ENCODE peak calls at places on chromosomes 7 and 10, in five cellular contexts. I is neural progenitor cell, K is neural crest cell, L is IMR-90, J is AG04450. Y is an unnamed sample.

GRCh38 chr7:135247746-135248471 is 14.3 kb downstream of the STRA8 start:
- DNase-seq in K (no peak), L (no peak), J (no peak), I (no peak), Y (no peak)

GRCh38 chr10:111203615-111204014 is 126.8 kb downstream of the ADRA2A start:
- DNase-seq in J (no peak), I (no peak), K (no peak), L (no peak), Y (peak; percentile 22)

GRCh38 chr7:446289-446935 is 73.2 kb downstream of the PDGFA start:
- DNase-seq in L (no peak), I (no peak), K (no peak), J (no peak), Y (no peak)

GRCh38 chr10:12719365-12719764 is 282.1 kb downstream of the CCDC3 start:
- DNase-seq in K (no peak), L (peak; percentile 39), J (no peak), I (no peak), Y (no peak)

GRCh38 chr7:12703881-12704280 is 16.4 kb downstream of the ARL4A start:
- DNase-seq in L (peak; percentile 33), I (no peak), K (no peak), J (no peak), Y (no peak)

GRCh38 chr7:99557940-99558305 is 519 bp upstream of the ZNF655 start:
- DNase-seq in L (no peak), I (no peak), J (no peak), K (no peak), Y (no peak)

GRCh38 chr7:1382553-1383397 is 76.5 kb downstream of the MICALL2 start:
- DNase-seq in L (no peak), I (no peak), J (no peak), K (no peak), Y (no peak)

GRCh38 chr10:132684164-132684891 is 101.6 kb downstream of the NKX6-2 start:
- DNase-seq in I (no peak), J (no peak), L (peak; percentile 70), K (no peak), Y (peak; percentile 26)

GRCh38 chr10:116567335-116567734 is 21.6 kb downstream of the PNLIP start:
- DNase-seq in J (no peak), K (no peak), L (no peak), I (no peak), Y (no peak)

GRCh38 chr10:1626410-1626809 is 110.9 kb downstream of the ADARB2 start:
- DNase-seq in J (no peak), K (no peak), I (no peak), L (no peak), Y (no peak)

GRCh38 chr10:7412482-7413251 is 1.8 kb upstream of the SFMBT2 start:
- DNase-seq in I (peak; percentile 84), K (peak; percentile 50), J (no peak), L (no peak), Y (no peak)

GRCh38 chr10:7417807-7418206 is 7.0 kb upstream of the SFMBT2 start:
- DNase-seq in J (no peak), I (no peak), L (no peak), K (no peak), Y (no peak)

GRCh38 chr10:7419998-7420397 is 9.2 kb upstream of the SFMBT2 start:
- DNase-seq in J (no peak), K (no peak), L (no peak), I (no peak), Y (no peak)

GRCh38 chr10:7421519-7421918 is 10.7 kb upstream of the SFMBT2 start:
- DNase-seq in L (no peak), K (no peak), J (no peak), I (no peak), Y (no peak)

DNA sequence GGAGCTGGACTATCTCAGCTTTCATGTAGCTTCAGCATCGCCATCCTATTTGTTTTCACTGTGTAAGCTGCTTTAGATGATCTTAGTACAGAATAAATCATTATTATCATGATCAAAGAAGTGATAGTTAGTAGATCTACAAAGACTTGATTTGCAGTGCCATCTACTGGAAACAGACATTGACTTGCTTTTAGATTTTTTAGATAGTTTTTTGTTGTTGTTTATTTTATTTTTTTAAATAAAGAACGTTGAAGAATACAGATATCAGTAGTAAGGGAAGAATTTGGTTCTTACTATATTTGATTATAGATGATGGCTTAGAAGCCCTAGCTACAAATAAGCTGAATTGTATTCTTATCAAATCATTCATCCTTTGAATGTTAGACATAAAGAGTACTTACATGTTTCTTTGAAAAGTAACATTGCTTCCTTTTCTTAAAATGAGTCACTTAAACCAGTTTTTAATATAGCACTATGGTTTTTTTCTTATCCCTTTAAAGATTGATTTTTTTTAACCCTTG is 6.3 kb upstream of the SFMBT2 start:
- DNase-seq in I (peak; percentile 20), L (peak; percentile 64), J (peak; percentile 7), K (no peak), Y (no peak)
- TF ChIP-seq CTCF in I (peak; percentile 65), L (peak; percentile 69), J (peak; percentile 57), K (peak; percentile 74), Y (peak; percentile 35)

GRCh38 chr10:86757110-86757790 is 831 bp downstream of the BMPR1A start:
- DNase-seq in I (peak; percentile 61), J (no peak), K (peak; percentile 29), L (peak; percentile 65), Y (peak; percentile 33)
- TF ChIP-seq CTCF in I (peak; percentile 26), J (peak; percentile 51), K (peak; percentile 55), L (peak; percentile 38), Y (no peak)

DNA sequence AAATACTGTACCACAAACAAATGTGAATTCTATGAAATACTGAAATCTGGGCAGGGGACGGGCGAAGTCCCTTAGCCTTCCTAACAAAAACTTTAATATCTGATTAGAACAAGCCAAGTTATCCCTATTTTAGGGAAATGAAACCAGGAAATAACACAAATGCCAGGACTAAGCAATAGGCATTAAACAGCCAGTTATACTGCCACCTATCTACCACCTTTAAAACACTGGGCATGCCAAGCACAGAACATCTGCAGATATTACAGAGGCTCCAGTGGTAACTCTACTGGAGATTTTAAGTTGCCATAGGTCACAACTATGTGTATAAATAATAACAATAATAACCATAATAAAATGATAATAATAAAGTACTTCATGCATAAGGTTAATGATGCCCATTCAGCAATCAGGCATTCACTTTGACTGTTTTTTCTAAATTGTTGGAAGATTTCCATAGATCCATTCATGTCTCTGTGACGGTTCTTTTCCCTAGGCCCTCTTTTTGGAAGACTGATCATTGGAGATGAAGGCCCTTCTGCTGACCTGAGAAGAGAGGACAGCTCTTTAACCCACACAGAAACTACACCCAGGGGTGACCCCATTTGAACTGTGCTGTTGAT is 195.7 kb downstream of the CACNA2D1 start:
- DNase-seq in J (no peak), L (peak; percentile 7), I (peak; percentile 32), K (no peak), Y (no peak)
- TF ChIP-seq CTCF in J (peak; percentile 59), L (peak; percentile 46), I (peak; percentile 60), K (peak; percentile 45), Y (no peak)

DNA sequence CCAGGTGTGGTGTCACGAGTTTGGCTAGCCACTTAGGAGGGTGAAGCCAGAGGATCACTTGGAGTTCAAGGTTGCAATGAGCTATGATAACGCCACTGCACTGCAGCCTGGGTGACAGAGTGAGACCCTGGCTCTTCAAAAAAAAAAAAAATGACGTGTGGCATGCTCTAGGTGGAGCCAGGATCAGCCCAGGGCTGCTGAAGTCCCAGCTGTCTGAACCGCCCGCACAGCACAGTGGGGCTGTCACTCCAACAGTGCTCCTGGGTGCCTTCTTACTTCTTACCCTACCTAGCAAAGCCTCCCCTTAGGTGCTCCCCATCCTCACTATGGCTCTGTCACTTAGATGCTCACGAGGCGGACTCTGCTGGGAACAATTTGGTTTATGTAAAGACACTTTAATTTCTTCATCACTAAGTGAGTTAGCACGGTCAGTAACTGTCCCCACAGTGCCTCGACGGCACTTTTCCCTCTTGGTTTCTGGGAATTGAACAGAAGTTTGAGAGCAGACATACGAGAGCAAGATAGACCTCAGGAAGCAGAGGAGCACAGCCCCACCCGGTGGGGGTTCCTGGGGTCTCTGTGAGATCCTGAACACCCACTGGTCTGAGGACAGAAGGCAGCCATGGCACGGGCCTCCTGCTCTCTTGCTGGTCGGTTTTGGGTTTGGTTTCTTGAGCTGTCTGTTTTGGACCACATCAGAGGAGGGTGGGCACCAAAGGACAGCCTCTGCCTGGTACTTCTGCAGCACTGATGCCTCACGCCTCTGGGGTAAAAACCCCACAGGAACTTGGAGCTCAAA is 66.2 kb upstream of the BTBD16 start:
- DNase-seq in J (no peak), I (no peak), L (no peak), K (no peak), Y (no peak)
- TF ChIP-seq CTCF in J (no peak), I (no peak), L (peak; percentile 8), K (no peak), Y (no peak)

DNA sequence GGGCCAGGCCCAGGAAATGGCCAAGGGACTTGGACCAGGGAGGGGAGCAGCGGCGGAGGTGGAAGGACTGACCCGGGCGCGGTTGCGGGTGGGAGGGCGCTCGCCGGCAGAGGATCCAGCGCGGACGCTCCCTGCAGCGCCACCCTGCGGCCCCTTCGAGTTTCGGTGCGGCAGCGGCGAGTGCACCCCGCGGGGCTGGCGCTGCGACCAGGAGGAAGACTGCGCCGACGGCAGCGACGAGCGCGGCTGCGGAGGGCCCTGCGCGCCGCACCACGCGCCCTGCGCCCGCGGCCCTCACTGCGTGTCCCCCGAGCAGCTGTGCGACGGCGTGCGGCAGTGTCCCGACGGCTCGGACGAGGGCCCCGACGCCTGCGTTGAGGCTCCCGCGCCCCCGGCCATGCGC is 16.8 kb upstream of the ZNF467 start:
- DNase-seq in J (no peak), K (peak; percentile 70), L (no peak), I (peak; percentile 86), Y (peak; percentile 57)
- TF ChIP-seq CTCF in J (peak; percentile 18), K (peak; percentile 69), L (peak; percentile 38), I (peak; percentile 75), Y (peak; percentile 37)

DNA sequence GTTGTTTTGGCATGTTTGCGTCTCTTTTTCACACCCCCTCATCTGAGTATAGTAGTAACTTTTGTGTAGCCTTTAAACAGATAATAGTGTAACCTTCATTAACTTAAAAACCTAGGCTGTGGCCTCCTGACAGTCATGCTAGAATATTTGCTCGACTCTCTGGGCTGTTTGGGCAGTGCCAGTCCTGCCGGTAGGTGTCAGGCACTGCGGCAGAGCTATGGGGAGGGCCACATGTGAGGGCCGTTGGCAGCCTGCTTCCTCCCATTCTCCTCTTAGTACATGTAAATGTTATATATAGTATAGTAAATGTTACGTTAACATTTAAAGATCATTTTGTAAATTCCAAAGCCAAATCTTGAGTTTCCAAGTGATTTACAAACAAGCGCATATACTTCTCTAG is 26.1 kb downstream of the BCCIP start:
- DNase-seq in J (no peak), L (no peak), I (no peak), K (no peak), Y (no peak)
- TF ChIP-seq CTCF in J (no peak), L (no peak), I (no peak), K (no peak), Y (peak; percentile 17)